ENCODE peak calls at places on chromosomes 13 and 19, in six cellular contexts. F is K562, A is NT2/D1, S is H1, L is GM12878, J is HepG2. N is an unnamed sample.

GRCh38 chr13:43698743-43699142 is 88.0 kb downstream of the ENOX1 start:
- DNase-seq in F (no peak), A (no peak), S (no peak), L (no peak), J (no peak), N (no peak)

GRCh38 chr13:112645327-112645914 is 44.4 kb upstream of the ATP11A start:
- DNase-seq in F (no peak), A (no peak), S (no peak), L (no peak), J (no peak), N (no peak)

GRCh38 chr19:28009696-28010095 is 1203.3 kb downstream of the UQCRFS1 start:
- DNase-seq in F (no peak), A (no peak), S (no peak), L (no peak), J (no peak), N (no peak)

GRCh38 chr13:49549289-49549688 is 36.1 kb downstream of the RCBTB1 start:
- DNase-seq in F (no peak), A (no peak), S (no peak), L (no peak), J (no peak), N (no peak)

GRCh38 chr19:15456871-15457700 is 7.3 kb downstream of the RASAL3 start:
- DNase-seq in F (no peak), A (peak), S (peak), L (no peak), J (no peak), N (peak)

GRCh38 chr13:33409673-33410072 is 124.1 kb upstream of the STARD13 start:
- DNase-seq in F (no peak), A (no peak), S (no peak), L (no peak), J (no peak), N (no peak)

GRCh38 chr13:23630349-23631093 is 60.3 kb downstream of the TNFRSF19 start:
- DNase-seq in F (no peak), A (no peak), S (no peak), L (no peak), J (peak), N (no peak)

GRCh38 chr19:28963481-28964245 is 249.3 kb downstream of the UQCRFS1 start:
- DNase-seq in F (no peak), A (no peak), S (no peak), L (no peak), J (no peak), N (no peak)

GRCh38 chr13:78934336-78934735 is 275.4 kb upstream of the OBI1 start:
- DNase-seq in F (no peak), A (no peak), S (no peak), L (no peak), J (no peak), N (no peak)

GRCh38 chr13:41608779-41609178 is 151.4 kb downstream of the RGCC start:
- DNase-seq in F (no peak), A (no peak), S (no peak), L (no peak), J (no peak), N (no peak)

GRCh38 chr13:83414393-83414792 is 467.9 kb downstream of the SLITRK1 start:
- DNase-seq in F (no peak), A (no peak), S (no peak), L (no peak), J (no peak), N (no peak)

GRCh38 chr13:44355643-44356042 is 18.0 kb upstream of the SERP2 start:
- DNase-seq in F (no peak), A (no peak), S (no peak), L (no peak), J (no peak), N (no peak)

GRCh38 chr19:35311901-35312665 is 16.9 kb upstream of the CD22 start:
- DNase-seq in F (peak), A (no peak), S (no peak), L (no peak), J (no peak), N (no peak)

GRCh38 chr13:20472531-20472930 is 53.1 kb downstream of the CRYL1 start:
- DNase-seq in F (no peak), A (no peak), S (no peak), L (no peak), J (no peak), N (no peak)

GRCh38 chr13:33126909-33127607 is 110.8 kb downstream of the KL start:
- DNase-seq in F (no peak), A (no peak), S (no peak), L (no peak), J (no peak), N (no peak)

GRCh38 chr13:49560270-49561063 is 24.9 kb downstream of the RCBTB1 start:
- DNase-seq in F (no peak), A (no peak), S (no peak), L (no peak), J (peak), N (no peak)

GRCh38 chr13:74061939-74062595 is 72.1 kb downstream of the KLF12 start:
- DNase-seq in F (no peak), A (no peak), S (no peak), L (peak), J (no peak), N (no peak)

GRCh38 chr13:99617474-99618255 is 116.4 kb downstream of the TM9SF2 start:
- DNase-seq in F (peak), A (no peak), S (no peak), L (no peak), J (peak), N (peak)

GRCh38 chr19:662962-663681 is at the start of gene RNF126:
- DNase-seq in F (peak), A (peak), S (peak), L (no peak), J (peak), N (peak)

GRCh38 chr19:3692141-3693029 is 7.9 kb downstream of the PIP5K1C start:
- DNase-seq in F (peak), A (no peak), S (no peak), L (no peak), J (no peak), N (no peak)

GRCh38 chr19:46840157-46840942 is 10.3 kb downstream of the AP2S1 start:
- DNase-seq in F (peak), A (no peak), S (no peak), L (no peak), J (peak), N (no peak)

GRCh38 chr13:30652746-30653145 is 35.0 kb downstream of the USPL1 start:
- DNase-seq in F (no peak), A (no peak), S (no peak), L (no peak), J (no peak), N (no peak)

DNA sequence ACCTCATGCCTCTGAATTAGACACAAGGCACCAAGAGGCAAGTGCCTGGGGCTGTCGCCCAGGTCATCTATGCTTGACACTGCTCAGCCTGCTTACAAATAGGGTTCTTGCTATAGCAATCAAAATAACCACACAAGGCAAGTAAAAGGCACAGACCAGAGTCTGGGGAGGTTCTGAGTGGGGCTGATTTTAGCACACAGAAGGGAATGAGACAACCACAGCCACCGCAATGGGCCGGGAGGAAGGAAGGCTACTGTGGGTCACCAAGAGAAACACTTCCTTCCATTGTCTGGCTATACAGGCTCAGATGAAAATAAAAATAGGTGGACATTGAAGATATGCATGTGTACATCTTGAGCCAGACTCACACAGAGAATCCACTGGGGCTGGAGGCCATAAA is 159.1 kb downstream of the DLEU7 start:
- DNase-seq in F (no peak), A (no peak), S (no peak), L (no peak), J (no peak), N (no peak)
- TF ChIP-seq ZNF274 in F (no peak), A (no peak), S (no peak), L (no peak), J (no peak), N (no peak)

GRCh38 chr19:2661615-2662014 is 40.9 kb downstream of the GNG7 start:
- DNase-seq in F (no peak), A (peak), S (no peak), L (no peak), J (no peak), N (peak)
- TF ChIP-seq YY1 in F (no peak), A (no peak), S (no peak), L (no peak), J (no peak), N (no peak)

GRCh38 chr13:102183509-102184182 is 218.2 kb downstream of the FGF14 start:
- DNase-seq in F (no peak), A (no peak), S (no peak), L (no peak), J (no peak), N (no peak)
- TF ChIP-seq ZNF274 in F (no peak), A (no peak), S (no peak), L (no peak), J (no peak), N (no peak)

GRCh38 chr13:36666482-36667264 is 7.1 kb upstream of the SERTM1 start:
- DNase-seq in F (no peak), A (no peak), S (no peak), L (no peak), J (no peak), N (no peak)
- TF ChIP-seq YY1 in F (no peak), A (no peak), S (no peak), L (no peak), J (no peak), N (no peak)

GRCh38 chr13:38685974-38686571 is 804 bp upstream of the FREM2 start:
- DNase-seq in F (no peak), A (peak), S (no peak), L (no peak), J (no peak), N (no peak)
- TF ChIP-seq ZNF274 in F (no peak), A (no peak), S (no peak), L (no peak), J (no peak), N (no peak)

DNA sequence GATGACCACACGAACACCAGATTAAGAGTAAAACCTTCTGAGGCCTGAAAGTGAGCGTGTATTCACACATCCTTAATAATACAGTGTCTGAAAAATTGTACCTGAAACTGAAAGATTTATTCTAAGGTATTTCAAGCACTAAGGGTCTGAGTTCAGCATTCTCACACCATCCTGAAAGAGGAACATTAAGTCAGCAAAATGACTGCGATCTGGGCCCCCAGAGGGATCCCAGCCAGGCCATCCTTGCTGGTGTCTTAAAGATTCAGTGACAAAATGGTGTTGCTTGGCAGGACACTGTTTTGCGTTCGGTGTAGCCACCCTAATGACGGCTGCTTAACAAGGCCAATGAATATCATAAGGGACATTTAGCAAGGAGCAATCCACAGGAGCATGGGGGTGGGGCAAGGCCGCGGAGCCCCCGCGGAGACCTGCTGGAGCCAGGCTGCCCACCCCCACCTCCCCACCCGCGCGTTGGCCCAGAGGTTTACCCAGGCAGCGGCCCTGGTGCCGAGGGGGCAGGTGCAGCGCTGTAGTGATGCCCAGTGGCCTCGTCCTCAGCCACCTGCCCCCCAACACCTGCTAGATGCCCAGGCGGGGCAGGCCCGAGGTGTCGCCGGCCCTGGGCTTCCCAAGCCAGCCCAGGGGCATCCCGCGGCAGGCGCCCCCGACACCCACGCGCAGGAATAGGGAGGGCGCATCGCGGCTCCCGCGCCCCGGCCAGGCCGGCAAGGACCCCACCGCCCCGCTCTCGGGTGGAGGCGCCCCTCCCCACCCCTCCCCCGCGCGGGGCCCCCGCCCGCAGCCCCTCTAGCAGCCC is 742 bp downstream of the NALCN start:
- DNase-seq in F (no peak), A (no peak), S (no peak), L (no peak), J (no peak), N (no peak)
- TF ChIP-seq YY1 in F (no peak), A (no peak), S (no peak), L (no peak), J (no peak), N (no peak)

N was measured in HCT116.